ENCODE peak calls at places on chromosomes 2 and 18, in four cellular contexts. One of them, this sample, is unnamed.

GRCh38 chr2:117523267-117523666 is 291.2 kb upstream of the DDX18 start:
- DNase-seq in A549: no peak
- DNase-seq in HCT116: no peak
- DNase-seq in GM12878: no peak
- DNase-seq in this sample: no peak

GRCh38 chr2:12870692-12871091 is 154.0 kb downstream of the TRIB2 start:
- DNase-seq in A549: no peak
- DNase-seq in HCT116: no peak
- DNase-seq in GM12878: no peak
- DNase-seq in this sample: peak; percentile 11

GRCh38 chr2:41935806-41936205 is 112.0 kb upstream of the PKDCC start:
- DNase-seq in A549: no peak
- DNase-seq in HCT116: no peak
- DNase-seq in GM12878: no peak
- DNase-seq in this sample: no peak

GRCh38 chr2:40439473-40439872 is 12.4 kb downstream of the SLC8A1 start:
- DNase-seq in A549: no peak
- DNase-seq in HCT116: no peak
- DNase-seq in GM12878: no peak
- DNase-seq in this sample: peak; percentile 79

GRCh38 chr2:219175928-219176817 is 552 bp downstream of the CNPPD1 start:
- DNase-seq in A549: peak; percentile 34
- DNase-seq in HCT116: no peak
- DNase-seq in GM12878: no peak
- DNase-seq in this sample: peak; percentile 26

GRCh38 chr2:47249427-47249826 is 94.3 kb upstream of the STPG4 start:
- DNase-seq in A549: no peak
- DNase-seq in HCT116: no peak
- DNase-seq in GM12878: no peak
- DNase-seq in this sample: no peak

GRCh38 chr2:65367517-65367916 is 64.9 kb downstream of the SPRED2 start:
- DNase-seq in A549: peak; percentile 88
- DNase-seq in HCT116: no peak
- DNase-seq in GM12878: no peak
- DNase-seq in this sample: peak; percentile 98

GRCh38 chr2:175025946-175026345 is 20.8 kb upstream of the CHN1 start:
- DNase-seq in A549: no peak
- DNase-seq in HCT116: no peak
- DNase-seq in GM12878: no peak
- DNase-seq in this sample: no peak

GRCh38 chr2:119873350-119874013 is 113.8 kb downstream of the PTPN4 start:
- DNase-seq in A549: no peak
- DNase-seq in HCT116: no peak
- DNase-seq in GM12878: no peak
- DNase-seq in this sample: peak; percentile 19

GRCh38 chr2:3131636-3132326 is 245.8 kb downstream of the EIPR1 start:
- DNase-seq in A549: no peak
- DNase-seq in HCT116: no peak
- DNase-seq in GM12878: no peak
- DNase-seq in this sample: no peak

GRCh38 chr2:106332054-106332453 is 136.2 kb downstream of the RGPD3 start:
- DNase-seq in A549: no peak
- DNase-seq in HCT116: no peak
- DNase-seq in GM12878: no peak
- DNase-seq in this sample: no peak

GRCh38 chr2:28552045-28552823 is 56.4 kb downstream of the PLB1 start:
- DNase-seq in A549: no peak
- DNase-seq in HCT116: no peak
- DNase-seq in GM12878: no peak
- DNase-seq in this sample: peak; percentile 72

GRCh38 chr2:241123816-241124536 is 21.9 kb upstream of the MTERF4 start:
- DNase-seq in A549: no peak
- DNase-seq in HCT116: no peak
- DNase-seq in GM12878: no peak
- DNase-seq in this sample: no peak

GRCh38 chr18:63971320-63972071 is 1.6 kb downstream of the SERPINB8 start:
- DNase-seq in A549: no peak
- DNase-seq in HCT116: no peak
- DNase-seq in GM12878: no peak
- DNase-seq in this sample: no peak

DNA sequence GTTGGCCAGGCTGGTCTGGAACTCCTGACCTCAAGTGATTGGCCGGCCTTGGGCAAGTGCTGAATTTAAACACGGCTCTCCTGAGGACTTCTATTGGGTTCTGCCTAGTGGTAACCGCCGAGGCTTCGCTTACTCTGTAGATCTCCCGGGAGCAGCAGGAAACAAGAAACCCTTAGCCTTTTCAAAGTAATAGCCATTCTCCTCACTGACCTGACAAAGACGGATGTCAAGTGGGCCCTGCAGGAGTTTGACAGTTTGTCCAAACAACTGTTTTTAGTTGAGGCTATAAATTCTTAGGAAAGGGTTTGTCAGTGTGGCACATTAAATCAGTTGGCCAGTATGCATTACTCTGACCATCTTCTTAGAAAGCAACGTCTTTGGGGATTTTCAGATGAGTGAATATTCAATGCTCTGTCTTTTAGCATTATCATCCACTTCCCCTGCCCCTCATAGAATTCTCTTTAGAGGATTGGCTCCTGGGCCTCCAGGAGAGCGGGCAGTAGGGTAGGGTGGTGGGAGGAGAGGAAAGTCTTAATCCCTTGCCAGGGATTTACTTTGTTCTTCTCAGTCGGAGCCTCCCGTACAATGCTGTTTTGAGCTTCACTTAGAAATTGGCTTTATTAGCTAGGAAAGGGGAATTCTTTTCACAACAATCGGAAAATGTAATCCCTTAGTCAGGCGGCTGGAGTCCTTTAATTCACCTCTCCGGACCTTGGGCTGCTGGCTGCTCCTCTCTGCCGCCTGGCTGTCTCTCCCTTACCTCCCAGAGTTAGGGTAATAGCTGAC is 13.3 kb upstream of the C18orf32 start:
- DNase-seq in A549: no peak
- DNase-seq in HCT116: no peak
- DNase-seq in GM12878: no peak
- DNase-seq in this sample: no peak
- TF ChIP-seq CEBPB in A549: no peak
- TF ChIP-seq CEBPB in HCT116: no peak
- TF ChIP-seq CEBPB in GM12878: no peak
- TF ChIP-seq CEBPB in this sample: no peak

DNA sequence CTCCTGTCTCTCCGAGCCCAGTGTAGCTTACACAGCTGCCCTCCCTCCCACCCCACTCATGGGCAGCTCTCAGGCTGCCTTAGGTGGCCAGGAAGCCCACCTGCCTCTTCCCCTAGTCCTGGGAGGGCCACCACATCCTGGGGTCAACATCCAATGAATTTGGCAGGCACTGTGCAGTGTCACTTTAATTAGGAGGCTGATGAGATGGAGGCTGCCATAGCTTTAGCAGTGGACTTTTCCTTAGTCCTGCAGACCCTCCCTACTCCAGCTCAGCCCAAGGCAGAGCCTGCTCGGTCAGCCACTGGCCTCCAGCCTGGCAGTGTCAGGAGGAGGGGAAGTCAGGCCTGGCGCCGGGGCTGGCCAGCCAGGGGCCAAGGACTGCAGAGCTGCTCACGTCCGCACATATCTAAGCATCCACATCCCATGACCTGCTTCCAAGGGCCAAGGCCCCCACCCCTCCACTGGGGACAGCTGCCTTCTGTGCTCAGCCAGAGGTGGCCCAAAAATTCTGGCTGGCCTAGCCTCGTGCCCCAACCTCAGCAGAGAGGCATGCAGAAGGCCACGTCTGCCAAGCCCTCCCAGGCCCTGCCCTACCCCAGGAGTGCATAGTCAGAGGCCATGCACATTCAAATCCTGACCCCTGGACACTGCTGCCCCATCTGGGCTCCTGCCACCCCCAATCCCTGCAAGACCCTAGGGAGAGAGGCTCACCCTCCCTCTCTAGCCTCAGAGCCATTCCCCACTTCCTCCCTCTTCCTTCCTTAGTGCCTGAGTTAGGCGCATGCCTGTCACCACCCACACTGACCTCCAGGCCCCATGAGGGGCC is 33.1 kb downstream of the ADRA2B start:
- DNase-seq in A549: no peak
- DNase-seq in HCT116: no peak
- DNase-seq in GM12878: no peak
- DNase-seq in this sample: no peak
- TF ChIP-seq CEBPB in A549: no peak
- TF ChIP-seq CEBPB in HCT116: no peak
- TF ChIP-seq CEBPB in GM12878: no peak
- TF ChIP-seq CEBPB in this sample: no peak

GRCh38 chr2:196549052-196549451 is 90.5 kb upstream of the CCDC150 start:
- DNase-seq in A549: no peak
- DNase-seq in HCT116: no peak
- DNase-seq in GM12878: no peak
- DNase-seq in this sample: no peak
- TF ChIP-seq CEBPB in A549: no peak
- TF ChIP-seq CEBPB in HCT116: no peak
- TF ChIP-seq CEBPB in GM12878: no peak
- TF ChIP-seq CEBPB in this sample: no peak

GRCh38 chr2:222973237-222973636 is 78.8 kb upstream of the KCNE4 start:
- DNase-seq in A549: no peak
- DNase-seq in HCT116: no peak
- DNase-seq in GM12878: no peak
- DNase-seq in this sample: peak; percentile 38
- TF ChIP-seq CEBPB in A549: no peak
- TF ChIP-seq CEBPB in HCT116: no peak
- TF ChIP-seq CEBPB in GM12878: no peak
- TF ChIP-seq CEBPB in this sample: no peak

DNA sequence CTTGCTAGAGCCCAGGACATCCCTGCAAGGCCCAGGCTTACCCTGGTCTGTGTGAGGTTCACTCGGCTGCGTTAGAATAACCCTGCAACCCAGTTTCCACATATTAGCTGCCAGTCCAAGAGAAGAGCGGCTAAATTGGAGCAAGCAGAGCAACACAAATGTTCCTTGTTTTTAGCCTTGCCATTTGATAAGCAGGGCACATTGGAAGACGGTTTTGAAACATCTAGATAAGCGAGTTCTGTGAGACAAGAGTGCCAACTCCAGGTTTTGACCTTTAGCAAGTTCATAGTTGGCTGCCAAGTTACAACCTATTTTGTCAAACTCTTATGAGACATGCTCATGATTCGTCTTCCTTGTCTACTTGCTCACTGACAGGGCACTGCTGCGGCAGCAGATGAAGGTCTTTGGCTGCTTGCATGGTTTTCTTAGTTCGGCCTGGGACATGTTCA is 23.5 kb downstream of the DPP4 start:
- DNase-seq in A549: no peak
- DNase-seq in HCT116: no peak
- DNase-seq in GM12878: no peak
- DNase-seq in this sample: no peak
- TF ChIP-seq CEBPB in A549: no peak
- TF ChIP-seq CEBPB in HCT116: no peak
- TF ChIP-seq CEBPB in GM12878: no peak
- TF ChIP-seq CEBPB in this sample: no peak

This sample was measured in IMR-90.